ENCODE peak calls at places on chromosomes 1 and 21, in four cellular contexts. K, G, O and U are unnamed samples.
A peak's percentile ranks its signal among the peaks of the same experiment; 100 is the strongest.

GRCh38 chr1:110188116-110188618 is 21.9 kb upstream of the KCNC4 start:
- DNase-seq in G (no peak), K (no peak), O (no peak), U (peak; percentile 77)

GRCh38 chr1:212669102-212669501 is 30.5 kb downstream of the BATF3 start:
- DNase-seq in K (peak; percentile 48), G (no peak), O (no peak), U (peak; percentile 65)

GRCh38 chr1:43402055-43402865 is 12.6 kb downstream of the SZT2 start:
- DNase-seq in G (no peak), K (no peak), O (peak; percentile 28), U (peak; percentile 46)

GRCh38 chr1:11741919-11742598 is 6.1 kb downstream of the AGTRAP start:
- DNase-seq in O (no peak), G (no peak), K (no peak), U (no peak)

GRCh38 chr1:114352797-114353196 is 158.2 kb downstream of the TRIM33 start:
- DNase-seq in K (peak; percentile 45), G (no peak), O (peak; percentile 10), U (no peak)

GRCh38 chr21:41763398-41763931 is 3.4 kb downstream of the RIPK4 start:
- DNase-seq in K (no peak), G (no peak), O (no peak), U (no peak)

GRCh38 chr1:227728892-227729143 is 6.3 kb downstream of the JMJD4 start:
- DNase-seq in O (peak; percentile 37), K (no peak), G (no peak), U (no peak)

GRCh38 chr21:30717105-30717504 is 1.5 kb downstream of the KRTAP21-3 start:
- DNase-seq in K (no peak), G (no peak), O (no peak), U (no peak)

GRCh38 chr1:108719253-108719652 is 6.5 kb downstream of the FNDC7 start:
- DNase-seq in K (no peak), G (no peak), O (no peak), U (no peak)

GRCh38 chr1:17795836-17796645 is 40.9 kb downstream of the ACTL8 start:
- DNase-seq in K (no peak), G (no peak), O (no peak), U (no peak)

GRCh38 chr21:42373181-42373907 is 7.0 kb upstream of the TFF1 start:
- DNase-seq in K (no peak), G (no peak), O (peak; percentile 50), U (no peak)

GRCh38 chr1:209607102-209607794 is 23.7 kb downstream of the CAMK1G start:
- DNase-seq in K (no peak), G (peak; percentile 48), O (no peak), U (no peak)

GRCh38 chr1:228691926-228692325 is 43.4 kb upstream of the RHOU start:
- DNase-seq in O (no peak), G (no peak), K (no peak), U (peak; percentile 45)

GRCh38 chr1:12460911-12461621 is 156.9 kb downstream of the DHRS3 start:
- DNase-seq in K (no peak), O (peak; percentile 41), G (no peak), U (no peak)

GRCh38 chr1:232062967-232063366 is 436.4 kb downstream of the DISC1 start:
- DNase-seq in G (no peak), O (no peak), K (no peak), U (no peak)

GRCh38 chr1:218346391-218347204 is 1.5 kb downstream of the TGFB2 start:
- DNase-seq in O (no peak), G (no peak), K (no peak), U (no peak)

GRCh38 chr21:37529649-37530048 is 163.1 kb downstream of the DYRK1A start:
- DNase-seq in K (peak; percentile 39), O (no peak), G (no peak), U (no peak)

GRCh38 chr1:108889706-108890105 is 12.9 kb downstream of the GPSM2 start:
- DNase-seq in K (no peak), O (no peak), G (no peak), U (no peak)

GRCh38 chr1:28449904-28450303 is 55.9 kb upstream of the RCC1 start:
- DNase-seq in K (no peak), O (peak; percentile 60), G (peak; percentile 36), U (peak; percentile 33)

GRCh38 chr21:42067531-42068255 is 3.4 kb upstream of the UMODL1 start:
- DNase-seq in O (no peak), K (no peak), G (no peak), U (no peak)

GRCh38 chr1:201408176-201408814 is 9.2 kb upstream of the LAD1 start:
- DNase-seq in K (peak; percentile 98), G (no peak), O (peak; percentile 89), U (peak; percentile 91)

GRCh38 chr1:224503161-224504118 is 68.8 kb upstream of the WDR26 start:
- DNase-seq in O (peak; percentile 99), K (peak; percentile 82), G (peak; percentile 51), U (peak; percentile 89)

GRCh38 chr21:42671778-42672593 is 18.6 kb downstream of the PDE9A start:
- DNase-seq in K (no peak), O (no peak), G (no peak), U (no peak)

GRCh38 chr1:14366361-14367018 is 232.0 kb upstream of the KAZN start:
- DNase-seq in G (no peak), K (peak; percentile 56), O (no peak), U (peak; percentile 60)

GRCh38 chr1:36172983-36173382 is 17.0 kb downstream of the MAP7D1 start:
- DNase-seq in K (no peak), G (no peak), O (no peak), U (no peak)

GRCh38 chr1:45551684-45552083 is 1.1 kb downstream of the AKR1A1 start:
- DNase-seq in G (no peak), K (no peak), O (peak; percentile 5), U (no peak)

GRCh38 chr1:97212671-97213070 is 491.1 kb downstream of the PTBP2 start:
- DNase-seq in G (no peak), K (no peak), O (no peak), U (no peak)

GRCh38 chr1:154972517-154973343 is 1.8 kb upstream of the CKS1B start:
- DNase-seq in O (no peak), K (peak; percentile 82), G (no peak), U (no peak)

GRCh38 chr1:172976222-172977041 is 74.3 kb downstream of the TNFSF18 start:
- DNase-seq in K (no peak), G (no peak), O (no peak), U (no peak)

DNA sequence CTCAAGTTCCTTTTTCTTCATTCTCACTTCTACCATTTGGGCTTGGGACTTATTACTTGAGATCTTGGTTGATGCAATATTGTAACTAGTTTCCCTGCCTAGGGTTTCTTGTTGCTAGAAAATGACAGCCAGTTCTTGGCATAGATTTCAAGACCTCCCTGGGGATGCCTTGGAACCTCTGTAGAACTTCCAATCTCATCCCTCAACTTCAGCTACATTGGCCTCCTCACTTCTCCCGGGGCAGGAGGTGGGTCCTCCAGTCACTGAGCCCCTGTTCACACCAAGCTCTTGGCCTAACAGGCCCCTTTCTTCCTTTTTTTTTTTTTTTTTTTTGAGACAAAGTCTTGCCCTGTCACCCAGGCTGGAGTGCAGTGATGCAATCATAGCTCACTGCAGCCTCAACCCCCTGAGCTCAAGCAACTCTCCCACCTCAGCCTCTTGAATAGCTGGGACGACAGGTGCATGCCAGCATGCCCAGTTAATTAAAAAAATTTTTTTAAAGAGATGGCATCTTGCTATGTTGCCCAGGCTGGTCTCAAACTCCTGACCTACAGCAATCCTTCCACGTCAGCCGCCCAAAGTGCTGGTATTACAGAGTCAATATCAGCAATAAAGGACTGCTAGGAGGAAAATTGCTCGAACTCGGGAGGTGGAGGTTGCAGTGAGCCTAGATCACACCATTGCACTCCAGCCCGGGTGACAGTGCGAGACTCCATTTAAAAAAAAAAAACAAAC is 33.1 kb downstream of the MAP3K7CL start:
- DNase-seq in O (no peak), G (no peak), K (no peak), U (no peak)
- TF ChIP-seq NRF1 in O (no peak), G (no peak), K (no peak), U (no peak)

DNA sequence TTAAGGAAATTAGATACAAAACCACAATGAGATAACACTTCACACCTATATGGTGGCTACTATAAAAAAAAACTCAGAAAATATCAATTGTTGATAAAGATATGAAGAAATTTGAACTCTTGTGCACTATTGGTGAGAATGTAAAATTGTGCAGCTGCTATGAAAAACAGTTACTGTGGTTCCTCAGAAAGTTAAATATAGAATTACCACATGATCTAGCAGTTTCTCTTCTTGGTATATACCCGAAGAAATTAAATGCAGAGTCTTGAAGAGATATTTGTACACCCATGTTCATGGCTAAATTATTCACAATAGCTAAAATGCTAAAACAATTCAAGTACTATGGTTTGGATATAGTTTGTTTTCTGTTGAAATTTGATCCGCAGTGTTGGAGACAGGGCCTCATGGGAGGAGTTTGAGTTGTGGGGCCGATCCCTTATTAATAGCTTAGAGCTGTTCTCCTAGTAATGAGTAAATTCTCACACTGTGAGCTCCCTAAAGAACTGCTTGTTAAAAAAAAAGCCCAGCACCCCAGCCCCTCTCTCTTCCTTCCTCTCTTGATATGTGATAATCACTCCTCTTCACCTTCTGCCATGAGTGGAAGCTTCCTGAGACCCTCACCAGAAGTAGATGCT is 1412.1 kb downstream of the PLA2G4A start:
- DNase-seq in O (no peak), K (no peak), G (no peak), U (no peak)
- TF ChIP-seq NRF1 in O (no peak), K (no peak), G (no peak), U (no peak)

GRCh38 chr1:230197644-230198567 is 130.9 kb downstream of the GALNT2 start:
- DNase-seq in G (no peak), O (no peak), K (no peak), U (no peak)
- TF ChIP-seq NRF1 in G (no peak), O (no peak), K (no peak), U (no peak)

GRCh38 chr1:118101989-118102388 is 83.0 kb downstream of the SPAG17 start:
- DNase-seq in K (no peak), G (no peak), O (no peak), U (no peak)

GRCh38 chr1:118097622-118098348 is 87.2 kb downstream of the SPAG17 start:
- DNase-seq in G (no peak), K (no peak), O (no peak), U (no peak)

GRCh38 chr1:118104956-118105355 is 80.1 kb downstream of the SPAG17 start:
- DNase-seq in K (no peak), G (no peak), O (no peak), U (no peak)

GRCh38 chr1:118100686-118101300 is 84.2 kb downstream of the SPAG17 start:
- DNase-seq in K (no peak), O (no peak), G (no peak), U (no peak)

DNA sequence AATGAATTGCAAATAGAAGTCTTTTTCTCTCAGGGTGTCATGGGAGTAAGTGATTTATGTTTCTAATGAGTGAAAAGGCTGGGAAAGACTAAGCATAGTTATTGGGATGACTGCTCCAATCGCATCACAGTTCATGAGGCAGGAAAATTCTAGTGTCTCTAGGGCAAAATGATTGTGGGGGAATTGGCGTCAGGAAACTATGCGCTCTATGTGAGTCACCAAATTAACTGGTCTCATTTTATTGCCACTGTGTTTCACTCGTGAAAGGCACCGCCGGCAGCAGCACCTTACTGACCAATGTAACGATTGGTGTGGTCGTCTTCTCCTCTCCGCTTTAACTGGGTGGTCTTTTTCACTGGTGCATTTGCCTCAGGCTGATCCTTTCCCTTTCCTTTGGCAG is 83.6 kb downstream of the SPAG17 start:
- DNase-seq in K (no peak), O (no peak), G (no peak), U (no peak)
- TF ChIP-seq NRF1 in K (no peak), O (no peak), G (no peak), U (no peak)

DNA sequence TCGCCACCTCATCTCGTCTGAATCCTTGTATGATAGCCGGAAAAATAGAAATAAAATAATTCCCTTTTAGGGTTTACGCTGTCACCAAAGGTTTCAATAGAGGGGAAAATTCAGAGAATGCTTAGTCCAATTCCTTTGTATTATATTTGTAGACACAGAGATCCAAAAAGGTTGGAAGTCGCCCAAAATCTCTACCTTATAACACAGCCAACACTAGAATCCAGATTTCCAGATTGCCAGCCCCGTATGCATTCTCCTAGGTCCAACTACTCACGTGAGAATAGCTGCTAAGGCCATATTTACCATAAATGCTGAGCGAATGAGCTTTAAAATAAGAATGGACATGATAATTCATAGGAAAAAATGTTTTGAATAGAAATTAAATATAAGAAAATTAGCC is 124.5 kb downstream of the KCNK1 start:
- DNase-seq in K (no peak), G (no peak), O (no peak), U (no peak)
- TF ChIP-seq NRF1 in K (no peak), G (no peak), O (no peak), U (no peak)